ENCODE peak calls at places on chromosomes 3 and 15, in eight cellular contexts. P is epithelial cell of esophagus; U is effector memory CD8-positive, alpha-beta T cell; J is AG09319; M is head of caudate nucleus; S is HFFc6; T is stimulated activated CD4-positive, alpha-beta T cell treated with anti-CD3 and anti-CD28 coated beads, Interleukin-12 subunit alpha, Interleukin-12 subunit beta, amount 100 ng/mL, for 48 hours; Q is MCF 10A. W is an unnamed sample.

GRCh38 chr3:38354588-38355344 is 8.2 kb downstream of the XYLB start:
- DNase-seq in P (peak; percentile 68), U (no peak), J (no peak), M (no peak), S (peak; percentile 24), T (no peak), Q (peak; percentile 92), W (no peak)

GRCh38 chr15:31173790-31174450 is 72.4 kb upstream of the TRPM1 start:
- DNase-seq in P (no peak), U (no peak), J (no peak), M (no peak), S (no peak), T (no peak), Q (no peak), W (no peak)

GRCh38 chr15:56366211-56366610 is 985 bp downstream of the TEX9 start:
- DNase-seq in P (no peak), U (no peak), J (no peak), M (no peak), S (no peak), T (no peak), Q (no peak), W (no peak)

GRCh38 chr15:75202251-75203016 is 752 bp downstream of the C15orf39 start:
- DNase-seq in P (peak; percentile 66), U (peak; percentile 85), J (peak; percentile 68), M (peak; percentile 48), S (peak; percentile 80), T (peak; percentile 57), Q (peak; percentile 73), W (peak; percentile 91)

GRCh38 chr15:91224750-91225380 is 124.8 kb downstream of the SV2B start:
- DNase-seq in P (peak; percentile 46), U (no peak), J (no peak), M (no peak), S (no peak), T (peak; percentile 24), Q (peak; percentile 68), W (no peak)

GRCh38 chr3:59885907-59886400 is 836.1 kb upstream of the CFAP20DC start:
- DNase-seq in P (no peak), U (no peak), J (no peak), M (no peak), S (no peak), T (no peak), Q (no peak), W (no peak)

GRCh38 chr3:104510091-104510860 is 856.4 kb upstream of the ALCAM start:
- DNase-seq in P (peak; percentile 46), U (no peak), J (no peak), M (no peak), S (peak; percentile 65), T (no peak), Q (peak; percentile 63), W (no peak)

GRCh38 chr3:30495172-30496124 is 111.0 kb upstream of the TGFBR2 start:
- DNase-seq in P (no peak), U (no peak), J (no peak), M (no peak), S (no peak), T (no peak), Q (no peak), W (no peak)

GRCh38 chr15:63599401-63600000 is 2.3 kb downstream of the FBXL22 start:
- DNase-seq in P (peak; percentile 77), U (no peak), J (no peak), M (peak; percentile 79), S (no peak), T (no peak), Q (peak; percentile 68), W (no peak)

GRCh38 chr15:48029656-48030055 is 91.1 kb upstream of the SLC24A5 start:
- DNase-seq in P (no peak), U (no peak), J (no peak), M (peak; percentile 7), S (no peak), T (no peak), Q (no peak), W (no peak)

GRCh38 chr3:179929091-179929529 is 107.6 kb downstream of the PEX5L start:
- DNase-seq in P (peak; percentile 76), U (peak; percentile 3), J (peak; percentile 37), M (peak; percentile 55), S (peak; percentile 58), T (peak; percentile 37), Q (peak; percentile 71), W (peak; percentile 7)

GRCh38 chr15:41501961-41502786 is 8.5 kb downstream of the ITPKA start:
- DNase-seq in P (no peak), U (no peak), J (no peak), M (no peak), S (no peak), T (no peak), Q (no peak), W (no peak)

GRCh38 chr15:36954486-36954885 is 145.9 kb downstream of the MEIS2 start:
- DNase-seq in P (peak; percentile 36), U (no peak), J (no peak), M (no peak), S (peak; percentile 20), T (no peak), Q (no peak), W (no peak)

GRCh38 chr3:119149484-119149883 is 3.5 kb downstream of the TEX55 start:
- DNase-seq in P (peak; percentile 54), U (no peak), J (no peak), M (no peak), S (peak; percentile 83), T (no peak), Q (peak; percentile 41), W (no peak)

GRCh38 chr3:172096881-172097420 is 57.6 kb downstream of the FNDC3B start:
- DNase-seq in P (peak; percentile 93), U (no peak), J (peak; percentile 34), M (no peak), S (peak; percentile 64), T (no peak), Q (peak; percentile 90), W (no peak)

GRCh38 chr3:48685293-48685602 is 467 bp downstream of the NCKIPSD start:
- DNase-seq in P (no peak), U (no peak), J (no peak), M (no peak), S (no peak), T (no peak), Q (no peak), W (no peak)

GRCh38 chr15:89802231-89802928 is 12.3 kb downstream of the ANPEP start:
- DNase-seq in P (no peak), U (no peak), J (no peak), M (no peak), S (no peak), T (no peak), Q (no peak), W (no peak)

GRCh38 chr15:29070471-29071192 is 184.9 kb downstream of the APBA2 start:
- DNase-seq in P (no peak), U (no peak), J (no peak), M (no peak), S (no peak), T (no peak), Q (no peak), W (no peak)

GRCh38 chr3:120469440-120470415 is 18.9 kb upstream of the FSTL1 start:
- DNase-seq in P (peak; percentile 94), U (no peak), J (no peak), M (no peak), S (peak; percentile 54), T (no peak), Q (no peak), W (no peak)

GRCh38 chr3:58249358-58250092 is 11.9 kb downstream of the ABHD6 start:
- DNase-seq in P (no peak), U (no peak), J (no peak), M (no peak), S (no peak), T (no peak), Q (no peak), W (no peak)

GRCh38 chr15:78045189-78045588 is 32.3 kb downstream of the TBC1D2B start:
- DNase-seq in P (no peak), U (no peak), J (no peak), M (no peak), S (no peak), T (no peak), Q (no peak), W (no peak)

GRCh38 chr3:80550154-80550553 is 782.4 kb upstream of the ROBO1 start:
- DNase-seq in P (no peak), U (no peak), J (no peak), M (no peak), S (no peak), T (no peak), Q (no peak), W (no peak)

GRCh38 chr3:63872135-63872924 is 8.7 kb downstream of the ATXN7 start:
- DNase-seq in P (peak; percentile 92), U (no peak), J (peak; percentile 28), M (no peak), S (peak; percentile 84), T (no peak), Q (peak; percentile 57), W (no peak)

GRCh38 chr3:52769786-52770445 is 824 bp downstream of the NEK4 start:
- DNase-seq in P (peak; percentile 13), U (no peak), J (no peak), M (no peak), S (no peak), T (no peak), Q (peak; percentile 14), W (no peak)

GRCh38 chr15:83747050-83747717 is 93.3 kb downstream of the ADAMTSL3 start:
- DNase-seq in P (peak; percentile 58), U (no peak), J (no peak), M (no peak), S (no peak), T (no peak), Q (peak; percentile 60), W (no peak)

GRCh38 chr15:59190291-59190690 is 16.4 kb upstream of the LDHAL6B start:
- DNase-seq in P (no peak), U (no peak), J (no peak), M (no peak), S (no peak), T (no peak), Q (no peak), W (no peak)

GRCh38 chr3:141335531-141336042 is 32.7 kb upstream of the ZBTB38 start:
- DNase-seq in P (peak; percentile 33), U (no peak), J (no peak), M (no peak), S (peak; percentile 28), T (no peak), Q (no peak), W (no peak)

GRCh38 chr15:36877294-36877693 is 223.1 kb downstream of the MEIS2 start:
- DNase-seq in P (no peak), U (no peak), J (no peak), M (no peak), S (no peak), T (no peak), Q (no peak), W (no peak)